ENCODE peak calls at places on chromosomes 7 and 10, in five cellular contexts. S, Y, T, C and E are unnamed samples.

GRCh38 chr10:105797234-105797890 is 1156.3 kb downstream of the SORCS3 start:
- DNase-seq in S (no peak), Y (no peak), T (peak), C (no peak), E (no peak)

GRCh38 chr10:49361178-49361554 is 34.7 kb downstream of the DRGX start:
- DNase-seq in S (no peak), Y (no peak), T (no peak), C (no peak), E (no peak)

GRCh38 chr10:46548781-46549090 is 7.7 kb downstream of the GPRIN2 start:
- DNase-seq in S (no peak), Y (no peak), T (no peak), C (no peak), E (no peak)

GRCh38 chr7:139737221-139738100 is 40.3 kb downstream of the HIPK2 start:
- DNase-seq in S (no peak), Y (no peak), T (no peak), C (no peak), E (no peak)

GRCh38 chr7:151689196-151689971 is 169.7 kb upstream of the RHEB start:
- DNase-seq in S (no peak), Y (no peak), T (no peak), C (no peak), E (no peak)

GRCh38 chr10:93598157-93598556 is 2.9 kb downstream of the RBP4 start:
- DNase-seq in S (no peak), Y (no peak), T (no peak), C (no peak), E (no peak)

GRCh38 chr10:112601214-112602090 is 154.4 kb downstream of the VTI1A start:
- DNase-seq in S (no peak), Y (no peak), T (no peak), C (no peak), E (no peak)

GRCh38 chr10:33617381-33617780 is 282.9 kb upstream of the NRP1 start:
- DNase-seq in S (no peak), Y (no peak), T (no peak), C (no peak), E (no peak)

GRCh38 chr7:100267648-100268047 is 39.9 kb upstream of the SPDYE3 start:
- DNase-seq in S (no peak), Y (no peak), T (no peak), C (no peak), E (no peak)

GRCh38 chr10:124736491-124737136 is 7.6 kb downstream of the FAM53B start:
- DNase-seq in S (no peak), Y (no peak), T (no peak), C (no peak), E (no peak)

GRCh38 chr10:72952189-72952900 is 2.3 kb downstream of the PLA2G12B start:
- DNase-seq in S (no peak), Y (no peak), T (no peak), C (no peak), E (no peak)

GRCh38 chr10:109838592-109839244 is 84.6 kb downstream of the XPNPEP1 start:
- DNase-seq in S (no peak), Y (no peak), T (no peak), C (no peak), E (no peak)

GRCh38 chr10:95434583-95434982 is 126.6 kb downstream of the SORBS1 start:
- DNase-seq in S (no peak), Y (no peak), T (no peak), C (no peak), E (no peak)

GRCh38 chr7:920351-921070 is 34.0 kb downstream of the ADAP1 start:
- DNase-seq in S (no peak), Y (no peak), T (no peak), C (no peak), E (no peak)

GRCh38 chr7:76233538-76234281 is 32.0 kb downstream of the SRRM3 start:
- DNase-seq in S (no peak), Y (no peak), T (no peak), C (no peak), E (no peak)

GRCh38 chr7:81079736-81080135 is 160.9 kb upstream of the SEMA3C start:
- DNase-seq in S (no peak), Y (no peak), T (no peak), C (no peak), E (no peak)

GRCh38 chr10:128534686-128535085 is 408.5 kb upstream of the MKI67 start:
- DNase-seq in S (no peak), Y (no peak), T (no peak), C (no peak), E (no peak)

GRCh38 chr7:145106001-145106400 is 270.1 kb upstream of the TPK1 start:
- DNase-seq in S (no peak), Y (no peak), T (no peak), C (no peak), E (no peak)

GRCh38 chr7:519974-520458 is 370 bp upstream of the PDGFA start:
- DNase-seq in S (peak), Y (no peak), T (no peak), C (no peak), E (peak)

GRCh38 chr10:79447911-79448731 is 2.7 kb upstream of the ZCCHC24 start:
- DNase-seq in S (no peak), Y (no peak), T (no peak), C (no peak), E (no peak)

GRCh38 chr7:11252705-11253272 is 279.1 kb downstream of the PHF14 start:
- DNase-seq in S (no peak), Y (no peak), T (no peak), C (no peak), E (no peak)

GRCh38 chr10:126433351-126433750 is 45.1 kb upstream of the ADAM12 start:
- DNase-seq in S (no peak), Y (no peak), T (no peak), C (no peak), E (no peak)

GRCh38 chr10:19168584-19168983 is 120.0 kb downstream of the MALRD1 start:
- DNase-seq in S (peak), Y (no peak), T (no peak), C (no peak), E (no peak)

GRCh38 chr10:62916157-62916603 is 100.0 kb upstream of the EGR2 start:
- DNase-seq in S (no peak), Y (no peak), T (no peak), C (no peak), E (no peak)